ENCODE peak calls at places on chromosomes 3 and 15, in eight cellular contexts. One of them, this sample, is unnamed.

GRCh38 chr3:167913218-167913902 is 177.8 kb downstream of the SERPINI1 start:
- DNase-seq in naive thymus-derived CD4-positive, alpha-beta T cell: no peak
- DNase-seq in NCI-H1092 treated with DMSO at 0.1 percent for 48 hours: no peak
- DNase-seq in stimulated activated CD8-positive, alpha-beta memory T cell treated with anti-CD3 and anti-CD28 coated beads, Interleukin-7, amount 100 ng/mL, for 24 hours: no peak
- DNase-seq in NT2/D1: peak
- DNase-seq in iPS-NIHi11: peak
- DNase-seq in RCC 7860: no peak
- DNase-seq in HCEC 1CT: peak
- DNase-seq in this sample: no peak

GRCh38 chr3:119630562-119631329 is 29.6 kb downstream of the POPDC2 start:
- DNase-seq in NT2/D1: no peak
- DNase-seq in stimulated activated CD8-positive, alpha-beta memory T cell treated with anti-CD3 and anti-CD28 coated beads, Interleukin-7, amount 100 ng/mL, for 24 hours: no peak
- DNase-seq in naive thymus-derived CD4-positive, alpha-beta T cell: no peak
- DNase-seq in iPS-NIHi11: no peak
- DNase-seq in NCI-H1092 treated with DMSO at 0.1 percent for 48 hours: no peak
- DNase-seq in HCEC 1CT: peak
- DNase-seq in RCC 7860: no peak
- DNase-seq in this sample: no peak

GRCh38 chr3:25479727-25480010 is 51.6 kb downstream of the RARB start:
- DNase-seq in stimulated activated CD8-positive, alpha-beta memory T cell treated with anti-CD3 and anti-CD28 coated beads, Interleukin-7, amount 100 ng/mL, for 24 hours: no peak
- DNase-seq in NCI-H1092 treated with DMSO at 0.1 percent for 48 hours: no peak
- DNase-seq in HCEC 1CT: no peak
- DNase-seq in iPS-NIHi11: no peak
- DNase-seq in RCC 7860: no peak
- DNase-seq in naive thymus-derived CD4-positive, alpha-beta T cell: no peak
- DNase-seq in NT2/D1: no peak
- DNase-seq in this sample: no peak

GRCh38 chr15:51726302-51727073 is 11.0 kb downstream of the LYSMD2 start:
- DNase-seq in HCEC 1CT: peak
- DNase-seq in RCC 7860: peak
- DNase-seq in NCI-H1092 treated with DMSO at 0.1 percent for 48 hours: no peak
- DNase-seq in stimulated activated CD8-positive, alpha-beta memory T cell treated with anti-CD3 and anti-CD28 coated beads, Interleukin-7, amount 100 ng/mL, for 24 hours: no peak
- DNase-seq in iPS-NIHi11: peak
- DNase-seq in naive thymus-derived CD4-positive, alpha-beta T cell: no peak
- DNase-seq in NT2/D1: peak
- DNase-seq in this sample: peak

GRCh38 chr15:60374209-60374608 is 23.6 kb downstream of the ANXA2 start:
- DNase-seq in iPS-NIHi11: no peak
- DNase-seq in HCEC 1CT: no peak
- DNase-seq in naive thymus-derived CD4-positive, alpha-beta T cell: no peak
- DNase-seq in NT2/D1: no peak
- DNase-seq in stimulated activated CD8-positive, alpha-beta memory T cell treated with anti-CD3 and anti-CD28 coated beads, Interleukin-7, amount 100 ng/mL, for 24 hours: no peak
- DNase-seq in RCC 7860: no peak
- DNase-seq in NCI-H1092 treated with DMSO at 0.1 percent for 48 hours: no peak
- DNase-seq in this sample: no peak

GRCh38 chr3:13110678-13111116 is 37.5 kb upstream of the IQSEC1 start:
- DNase-seq in naive thymus-derived CD4-positive, alpha-beta T cell: peak
- DNase-seq in stimulated activated CD8-positive, alpha-beta memory T cell treated with anti-CD3 and anti-CD28 coated beads, Interleukin-7, amount 100 ng/mL, for 24 hours: no peak
- DNase-seq in NT2/D1: no peak
- DNase-seq in HCEC 1CT: no peak
- DNase-seq in NCI-H1092 treated with DMSO at 0.1 percent for 48 hours: no peak
- DNase-seq in RCC 7860: no peak
- DNase-seq in iPS-NIHi11: no peak
- DNase-seq in this sample: no peak

GRCh38 chr3:194984624-194985023 is 286.3 kb downstream of the XXYLT1 start:
- DNase-seq in NCI-H1092 treated with DMSO at 0.1 percent for 48 hours: no peak
- DNase-seq in iPS-NIHi11: no peak
- DNase-seq in naive thymus-derived CD4-positive, alpha-beta T cell: no peak
- DNase-seq in NT2/D1: no peak
- DNase-seq in stimulated activated CD8-positive, alpha-beta memory T cell treated with anti-CD3 and anti-CD28 coated beads, Interleukin-7, amount 100 ng/mL, for 24 hours: no peak
- DNase-seq in HCEC 1CT: no peak
- DNase-seq in RCC 7860: no peak
- DNase-seq in this sample: peak

GRCh38 chr3:189530822-189531221 is 100.4 kb upstream of the TP63 start:
- DNase-seq in naive thymus-derived CD4-positive, alpha-beta T cell: no peak
- DNase-seq in HCEC 1CT: no peak
- DNase-seq in NT2/D1: no peak
- DNase-seq in RCC 7860: peak
- DNase-seq in iPS-NIHi11: no peak
- DNase-seq in stimulated activated CD8-positive, alpha-beta memory T cell treated with anti-CD3 and anti-CD28 coated beads, Interleukin-7, amount 100 ng/mL, for 24 hours: no peak
- DNase-seq in NCI-H1092 treated with DMSO at 0.1 percent for 48 hours: no peak
- DNase-seq in this sample: no peak

GRCh38 chr3:32143849-32144757 is 37.7 kb downstream of the GPD1L start:
- DNase-seq in HCEC 1CT: peak
- DNase-seq in stimulated activated CD8-positive, alpha-beta memory T cell treated with anti-CD3 and anti-CD28 coated beads, Interleukin-7, amount 100 ng/mL, for 24 hours: no peak
- DNase-seq in naive thymus-derived CD4-positive, alpha-beta T cell: peak
- DNase-seq in NCI-H1092 treated with DMSO at 0.1 percent for 48 hours: peak
- DNase-seq in NT2/D1: peak
- DNase-seq in iPS-NIHi11: peak
- DNase-seq in RCC 7860: peak
- DNase-seq in this sample: no peak

GRCh38 chr15:61364871-61365270 is 135.8 kb upstream of the RORA start:
- DNase-seq in NT2/D1: peak
- DNase-seq in iPS-NIHi11: peak
- DNase-seq in stimulated activated CD8-positive, alpha-beta memory T cell treated with anti-CD3 and anti-CD28 coated beads, Interleukin-7, amount 100 ng/mL, for 24 hours: no peak
- DNase-seq in naive thymus-derived CD4-positive, alpha-beta T cell: no peak
- DNase-seq in NCI-H1092 treated with DMSO at 0.1 percent for 48 hours: no peak
- DNase-seq in HCEC 1CT: no peak
- DNase-seq in RCC 7860: no peak
- DNase-seq in this sample: no peak

GRCh38 chr3:159039286-159039685 is 237.4 kb downstream of the MFSD1 start:
- DNase-seq in HCEC 1CT: no peak
- DNase-seq in NT2/D1: no peak
- DNase-seq in naive thymus-derived CD4-positive, alpha-beta T cell: no peak
- DNase-seq in RCC 7860: no peak
- DNase-seq in stimulated activated CD8-positive, alpha-beta memory T cell treated with anti-CD3 and anti-CD28 coated beads, Interleukin-7, amount 100 ng/mL, for 24 hours: no peak
- DNase-seq in NCI-H1092 treated with DMSO at 0.1 percent for 48 hours: no peak
- DNase-seq in iPS-NIHi11: no peak
- DNase-seq in this sample: no peak

GRCh38 chr3:65080432-65080831 is 392.6 kb upstream of the ADAMTS9 start:
- DNase-seq in HCEC 1CT: no peak
- DNase-seq in NCI-H1092 treated with DMSO at 0.1 percent for 48 hours: no peak
- DNase-seq in naive thymus-derived CD4-positive, alpha-beta T cell: no peak
- DNase-seq in stimulated activated CD8-positive, alpha-beta memory T cell treated with anti-CD3 and anti-CD28 coated beads, Interleukin-7, amount 100 ng/mL, for 24 hours: no peak
- DNase-seq in RCC 7860: no peak
- DNase-seq in iPS-NIHi11: no peak
- DNase-seq in NT2/D1: no peak
- DNase-seq in this sample: no peak

GRCh38 chr15:59298255-59298856 is 74.3 kb downstream of the MYO1E start:
- DNase-seq in stimulated activated CD8-positive, alpha-beta memory T cell treated with anti-CD3 and anti-CD28 coated beads, Interleukin-7, amount 100 ng/mL, for 24 hours: peak
- DNase-seq in iPS-NIHi11: no peak
- DNase-seq in NCI-H1092 treated with DMSO at 0.1 percent for 48 hours: no peak
- DNase-seq in HCEC 1CT: no peak
- DNase-seq in NT2/D1: no peak
- DNase-seq in naive thymus-derived CD4-positive, alpha-beta T cell: no peak
- DNase-seq in RCC 7860: peak
- DNase-seq in this sample: peak

GRCh38 chr3:19250959-19251610 is 102.8 kb downstream of the KCNH8 start:
- DNase-seq in RCC 7860: no peak
- DNase-seq in stimulated activated CD8-positive, alpha-beta memory T cell treated with anti-CD3 and anti-CD28 coated beads, Interleukin-7, amount 100 ng/mL, for 24 hours: no peak
- DNase-seq in iPS-NIHi11: peak
- DNase-seq in NCI-H1092 treated with DMSO at 0.1 percent for 48 hours: no peak
- DNase-seq in HCEC 1CT: no peak
- DNase-seq in NT2/D1: no peak
- DNase-seq in naive thymus-derived CD4-positive, alpha-beta T cell: no peak
- DNase-seq in this sample: no peak

GRCh38 chr3:61733866-61734265 is 172.5 kb downstream of the PTPRG start:
- DNase-seq in naive thymus-derived CD4-positive, alpha-beta T cell: no peak
- DNase-seq in NT2/D1: no peak
- DNase-seq in iPS-NIHi11: no peak
- DNase-seq in RCC 7860: no peak
- DNase-seq in HCEC 1CT: no peak
- DNase-seq in NCI-H1092 treated with DMSO at 0.1 percent for 48 hours: no peak
- DNase-seq in stimulated activated CD8-positive, alpha-beta memory T cell treated with anti-CD3 and anti-CD28 coated beads, Interleukin-7, amount 100 ng/mL, for 24 hours: no peak
- DNase-seq in this sample: no peak

GRCh38 chr3:12180218-12180617 is 21.5 kb upstream of the TIMP4 start:
- DNase-seq in iPS-NIHi11: peak
- DNase-seq in HCEC 1CT: no peak
- DNase-seq in stimulated activated CD8-positive, alpha-beta memory T cell treated with anti-CD3 and anti-CD28 coated beads, Interleukin-7, amount 100 ng/mL, for 24 hours: no peak
- DNase-seq in NT2/D1: no peak
- DNase-seq in RCC 7860: peak
- DNase-seq in naive thymus-derived CD4-positive, alpha-beta T cell: no peak
- DNase-seq in NCI-H1092 treated with DMSO at 0.1 percent for 48 hours: no peak
- DNase-seq in this sample: peak

GRCh38 chr3:72031581-72031980 is 246.6 kb upstream of the PROK2 start:
- DNase-seq in NCI-H1092 treated with DMSO at 0.1 percent for 48 hours: no peak
- DNase-seq in HCEC 1CT: peak
- DNase-seq in NT2/D1: no peak
- DNase-seq in naive thymus-derived CD4-positive, alpha-beta T cell: no peak
- DNase-seq in stimulated activated CD8-positive, alpha-beta memory T cell treated with anti-CD3 and anti-CD28 coated beads, Interleukin-7, amount 100 ng/mL, for 24 hours: no peak
- DNase-seq in RCC 7860: peak
- DNase-seq in iPS-NIHi11: no peak
- DNase-seq in this sample: no peak

GRCh38 chr15:62337934-62338333 is 172.8 kb upstream of the C2CD4B start:
- DNase-seq in naive thymus-derived CD4-positive, alpha-beta T cell: no peak
- DNase-seq in stimulated activated CD8-positive, alpha-beta memory T cell treated with anti-CD3 and anti-CD28 coated beads, Interleukin-7, amount 100 ng/mL, for 24 hours: no peak
- DNase-seq in NT2/D1: no peak
- DNase-seq in iPS-NIHi11: no peak
- DNase-seq in HCEC 1CT: no peak
- DNase-seq in RCC 7860: no peak
- DNase-seq in NCI-H1092 treated with DMSO at 0.1 percent for 48 hours: no peak
- DNase-seq in this sample: no peak

GRCh38 chr3:188680189-188680588 is 491.6 kb upstream of the TPRG1 start:
- DNase-seq in NT2/D1: no peak
- DNase-seq in RCC 7860: no peak
- DNase-seq in stimulated activated CD8-positive, alpha-beta memory T cell treated with anti-CD3 and anti-CD28 coated beads, Interleukin-7, amount 100 ng/mL, for 24 hours: no peak
- DNase-seq in NCI-H1092 treated with DMSO at 0.1 percent for 48 hours: no peak
- DNase-seq in iPS-NIHi11: no peak
- DNase-seq in HCEC 1CT: no peak
- DNase-seq in naive thymus-derived CD4-positive, alpha-beta T cell: no peak
- DNase-seq in this sample: no peak

GRCh38 chr15:66931768-66932633 is 133.4 kb upstream of the SMAD3 start:
- DNase-seq in NCI-H1092 treated with DMSO at 0.1 percent for 48 hours: no peak
- DNase-seq in RCC 7860: peak
- DNase-seq in NT2/D1: peak
- DNase-seq in HCEC 1CT: peak
- DNase-seq in stimulated activated CD8-positive, alpha-beta memory T cell treated with anti-CD3 and anti-CD28 coated beads, Interleukin-7, amount 100 ng/mL, for 24 hours: no peak
- DNase-seq in naive thymus-derived CD4-positive, alpha-beta T cell: no peak
- DNase-seq in iPS-NIHi11: peak
- DNase-seq in this sample: no peak

GRCh38 chr15:78265752-78266224 is 1.4 kb downstream of the DNAJA4 start:
- DNase-seq in NCI-H1092 treated with DMSO at 0.1 percent for 48 hours: no peak
- DNase-seq in NT2/D1: no peak
- DNase-seq in iPS-NIHi11: no peak
- DNase-seq in HCEC 1CT: no peak
- DNase-seq in RCC 7860: no peak
- DNase-seq in naive thymus-derived CD4-positive, alpha-beta T cell: peak
- DNase-seq in stimulated activated CD8-positive, alpha-beta memory T cell treated with anti-CD3 and anti-CD28 coated beads, Interleukin-7, amount 100 ng/mL, for 24 hours: no peak
- DNase-seq in this sample: no peak

GRCh38 chr3:23949784-23950183 is 4.7 kb downstream of the NR1D2 start:
- DNase-seq in NCI-H1092 treated with DMSO at 0.1 percent for 48 hours: no peak
- DNase-seq in NT2/D1: no peak
- DNase-seq in HCEC 1CT: no peak
- DNase-seq in naive thymus-derived CD4-positive, alpha-beta T cell: no peak
- DNase-seq in stimulated activated CD8-positive, alpha-beta memory T cell treated with anti-CD3 and anti-CD28 coated beads, Interleukin-7, amount 100 ng/mL, for 24 hours: no peak
- DNase-seq in iPS-NIHi11: no peak
- DNase-seq in RCC 7860: no peak
- DNase-seq in this sample: no peak

GRCh38 chr3:14725015-14725431 is 50.1 kb downstream of the C3orf20 start:
- DNase-seq in NCI-H1092 treated with DMSO at 0.1 percent for 48 hours: no peak
- DNase-seq in NT2/D1: no peak
- DNase-seq in HCEC 1CT: peak
- DNase-seq in stimulated activated CD8-positive, alpha-beta memory T cell treated with anti-CD3 and anti-CD28 coated beads, Interleukin-7, amount 100 ng/mL, for 24 hours: no peak
- DNase-seq in RCC 7860: no peak
- DNase-seq in iPS-NIHi11: no peak
- DNase-seq in naive thymus-derived CD4-positive, alpha-beta T cell: no peak
- DNase-seq in this sample: no peak

GRCh38 chr3:114595521-114596028 is 301.7 kb downstream of the TIGIT start:
- DNase-seq in HCEC 1CT: no peak
- DNase-seq in RCC 7860: no peak
- DNase-seq in naive thymus-derived CD4-positive, alpha-beta T cell: no peak
- DNase-seq in iPS-NIHi11: no peak
- DNase-seq in NCI-H1092 treated with DMSO at 0.1 percent for 48 hours: no peak
- DNase-seq in NT2/D1: no peak
- DNase-seq in stimulated activated CD8-positive, alpha-beta memory T cell treated with anti-CD3 and anti-CD28 coated beads, Interleukin-7, amount 100 ng/mL, for 24 hours: no peak
- DNase-seq in this sample: no peak

GRCh38 chr3:194489736-194490612 is 3.2 kb upstream of the ATP13A3 start:
- DNase-seq in RCC 7860: no peak
- DNase-seq in NCI-H1092 treated with DMSO at 0.1 percent for 48 hours: no peak
- DNase-seq in HCEC 1CT: peak
- DNase-seq in iPS-NIHi11: no peak
- DNase-seq in stimulated activated CD8-positive, alpha-beta memory T cell treated with anti-CD3 and anti-CD28 coated beads, Interleukin-7, amount 100 ng/mL, for 24 hours: no peak
- DNase-seq in naive thymus-derived CD4-positive, alpha-beta T cell: no peak
- DNase-seq in NT2/D1: no peak
- DNase-seq in this sample: no peak

GRCh38 chr3:54877675-54878544 is 49.9 kb downstream of the LRTM1 start:
- DNase-seq in stimulated activated CD8-positive, alpha-beta memory T cell treated with anti-CD3 and anti-CD28 coated beads, Interleukin-7, amount 100 ng/mL, for 24 hours: no peak
- DNase-seq in HCEC 1CT: no peak
- DNase-seq in NCI-H1092 treated with DMSO at 0.1 percent for 48 hours: no peak
- DNase-seq in naive thymus-derived CD4-positive, alpha-beta T cell: no peak
- DNase-seq in RCC 7860: no peak
- DNase-seq in iPS-NIHi11: no peak
- DNase-seq in NT2/D1: no peak
- DNase-seq in this sample: no peak

GRCh38 chr3:151290673-151291072 is 12.3 kb upstream of the P2RY14 start:
- DNase-seq in iPS-NIHi11: no peak
- DNase-seq in stimulated activated CD8-positive, alpha-beta memory T cell treated with anti-CD3 and anti-CD28 coated beads, Interleukin-7, amount 100 ng/mL, for 24 hours: no peak
- DNase-seq in NCI-H1092 treated with DMSO at 0.1 percent for 48 hours: peak
- DNase-seq in naive thymus-derived CD4-positive, alpha-beta T cell: no peak
- DNase-seq in HCEC 1CT: peak
- DNase-seq in NT2/D1: no peak
- DNase-seq in RCC 7860: peak
- DNase-seq in this sample: no peak

GRCh38 chr15:31504462-31504839 is 177.8 kb downstream of the KLF13 start:
- DNase-seq in NCI-H1092 treated with DMSO at 0.1 percent for 48 hours: no peak
- DNase-seq in naive thymus-derived CD4-positive, alpha-beta T cell: no peak
- DNase-seq in stimulated activated CD8-positive, alpha-beta memory T cell treated with anti-CD3 and anti-CD28 coated beads, Interleukin-7, amount 100 ng/mL, for 24 hours: no peak
- DNase-seq in HCEC 1CT: no peak
- DNase-seq in iPS-NIHi11: no peak
- DNase-seq in RCC 7860: no peak
- DNase-seq in NT2/D1: no peak
- DNase-seq in this sample: no peak

GRCh38 chr3:14368885-14369284 is 33.5 kb upstream of the SLC6A6 start:
- DNase-seq in NCI-H1092 treated with DMSO at 0.1 percent for 48 hours: no peak
- DNase-seq in NT2/D1: no peak
- DNase-seq in naive thymus-derived CD4-positive, alpha-beta T cell: no peak
- DNase-seq in iPS-NIHi11: no peak
- DNase-seq in HCEC 1CT: no peak
- DNase-seq in stimulated activated CD8-positive, alpha-beta memory T cell treated with anti-CD3 and anti-CD28 coated beads, Interleukin-7, amount 100 ng/mL, for 24 hours: no peak
- DNase-seq in RCC 7860: no peak
- DNase-seq in this sample: no peak

GRCh38 chr3:65732060-65732933 is 306.4 kb downstream of the MAGI1 start:
- DNase-seq in RCC 7860: peak
- DNase-seq in HCEC 1CT: peak
- DNase-seq in iPS-NIHi11: peak
- DNase-seq in NCI-H1092 treated with DMSO at 0.1 percent for 48 hours: peak
- DNase-seq in stimulated activated CD8-positive, alpha-beta memory T cell treated with anti-CD3 and anti-CD28 coated beads, Interleukin-7, amount 100 ng/mL, for 24 hours: no peak
- DNase-seq in NT2/D1: peak
- DNase-seq in naive thymus-derived CD4-positive, alpha-beta T cell: peak
- DNase-seq in this sample: no peak